ENCODE peak calls at places on chromosomes 3 and 15, in nine cellular contexts. A is CD8-positive, alpha-beta memory T cell; J is left cardiac atrium; Z is central memory CD4-positive, alpha-beta T cell; V is SK-MEL-5; D is substantia nigra; U is iPS-NIHi11; E is Daoy; Q is ELR. L is an unnamed sample.

GRCh38 chr15:62847900-62848489 is 194.6 kb upstream of the TPM1 start:
- DNase-seq in Z (no peak), Q (peak; percentile 75), A (no peak), U (peak; percentile 77), J (peak; percentile 80), V (peak; percentile 51), D (no peak), E (peak; percentile 75), L (peak; percentile 83)

GRCh38 chr3:77885381-77885780 is 845.5 kb downstream of the ROBO2 start:
- DNase-seq in J (no peak), Q (peak; percentile 56), A (no peak), D (no peak), U (no peak), Z (no peak), E (no peak), V (no peak), L (no peak)

GRCh38 chr3:184538600-184539431 is 22.8 kb upstream of the EPHB3 start:
- DNase-seq in D (no peak), E (no peak), A (no peak), Z (no peak), U (no peak), J (no peak), Q (no peak), V (no peak), L (peak; percentile 32)

GRCh38 chr3:149541091-149541491 is 66.6 kb downstream of the TM4SF4 start:
- DNase-seq in Q (peak; percentile 41), V (peak; percentile 81), J (no peak), A (no peak), Z (no peak), E (peak; percentile 34), D (no peak), U (no peak), L (no peak)

GRCh38 chr3:182258538-182259177 is 534.6 kb upstream of the ATP11B start:
- DNase-seq in U (peak; percentile 40), A (no peak), J (no peak), Q (peak; percentile 21), E (peak; percentile 52), D (peak; percentile 3), V (peak; percentile 72), Z (no peak), L (peak; percentile 52)

GRCh38 chr3:49799761-49800160 is at the start of gene CDHR4:
- DNase-seq in V (no peak), J (peak; percentile 64), E (no peak), D (no peak), U (no peak), Z (no peak), A (no peak), Q (peak; percentile 63), L (peak; percentile 20)

GRCh38 chr3:193960485-193961172 is 175.3 kb upstream of the HES1 start:
- DNase-seq in Z (no peak), Q (no peak), V (peak; percentile 98), D (peak; percentile 24), J (peak; percentile 37), A (no peak), E (peak; percentile 69), U (no peak), L (no peak)

GRCh38 chr3:113601240-113601639 is 68.9 kb downstream of the SIDT1 start:
- DNase-seq in V (no peak), D (no peak), E (no peak), Q (no peak), A (no peak), J (no peak), U (no peak), Z (no peak), L (no peak)

GRCh38 chr3:184305577-184305976 is 6.5 kb downstream of the PSMD2 start:
- DNase-seq in A (no peak), J (no peak), Q (peak; percentile 56), U (no peak), Z (no peak), E (no peak), D (no peak), V (peak; percentile 40), L (no peak)

GRCh38 chr15:28919201-28919627 is 33.4 kb downstream of the APBA2 start:
- DNase-seq in V (no peak), A (peak; percentile 36), E (no peak), Q (no peak), D (no peak), Z (no peak), U (no peak), J (no peak), L (peak; percentile 65)

GRCh38 chr3:172246107-172246870 is 202.0 kb downstream of the GHSR start:
- DNase-seq in V (no peak), Q (no peak), U (no peak), J (no peak), Z (no peak), D (no peak), E (no peak), A (no peak), L (no peak)

GRCh38 chr3:180881065-180881801 is 31.2 kb upstream of the FXR1 start:
- DNase-seq in V (no peak), D (no peak), Q (no peak), J (no peak), E (peak; percentile 53), Z (no peak), U (no peak), A (no peak), L (no peak)

GRCh38 chr15:78726870-78727551 is 84.3 kb downstream of the ADAMTS7 start:
- DNase-seq in U (peak; percentile 92), Z (no peak), E (peak; percentile 64), V (peak; percentile 74), A (no peak), D (no peak), Q (peak; percentile 43), J (no peak), L (peak; percentile 93)

GRCh38 chr15:43483306-43484128 is 9.4 kb downstream of the TP53BP1 start:
- DNase-seq in E (no peak), Q (peak; percentile 41), U (no peak), D (no peak), V (peak; percentile 50), Z (peak; percentile 26), J (no peak), A (peak; percentile 23), L (no peak)

L was measured in H7.